ENCODE peak calls at places on chromosomes 5 and 9, in four cellular contexts. O, M, L and T are unnamed samples.

GRCh38 chr9:120071760-120072159 is 508.2 kb downstream of the CDK5RAP2 start:
- DNase-seq in L (no peak), O (no peak), M (no peak), T (no peak)

GRCh38 chr9:92327283-92327850 is 1.6 kb downstream of the CENPP start:
- DNase-seq in O (no peak), M (no peak), L (no peak), T (no peak)

GRCh38 chr5:52738095-52738506 is 49.6 kb upstream of the ITGA1 start:
- DNase-seq in M (no peak), O (peak), L (peak), T (no peak)

GRCh38 chr9:89179920-89180667 is 1.5 kb upstream of the SHC3 start:
- DNase-seq in L (peak), M (peak), O (peak), T (peak)

GRCh38 chr9:137168907-137169763 is 716 bp downstream of the LRRC26 start:
- DNase-seq in L (peak), M (peak), O (no peak), T (no peak)

GRCh38 chr5:78541058-78541624 is 107.4 kb downstream of the LHFPL2 start:
- DNase-seq in O (no peak), M (no peak), L (no peak), T (no peak)

GRCh38 chr9:99824378-99825157 is 2.9 kb downstream of the NR4A3 start:
- DNase-seq in L (no peak), O (peak), M (peak), T (peak)

GRCh38 chr9:109880276-109881169 is 100.5 kb downstream of the PALM2AKAP2 start:
- DNase-seq in M (peak), O (peak), L (no peak), T (no peak)

GRCh38 chr9:89154651-89155336 is 23.8 kb downstream of the SHC3 start:
- DNase-seq in O (peak), L (peak), M (no peak), T (no peak)

GRCh38 chr5:1537166-1538154 is 13.7 kb upstream of the LPCAT1 start:
- DNase-seq in O (no peak), M (no peak), L (no peak), T (no peak)

GRCh38 chr5:101580591-101580990 is 677.5 kb upstream of the ST8SIA4 start:
- DNase-seq in M (no peak), L (no peak), O (no peak), T (no peak)

GRCh38 chr5:43045236-43045635 is 5.1 kb upstream of the ANXA2R start:
- DNase-seq in O (no peak), M (no peak), L (no peak), T (no peak)

GRCh38 chr5:135266301-135266630 is 132.8 kb downstream of the MACROH2A1 start:
- DNase-seq in O (no peak), M (no peak), L (no peak), T (no peak)

GRCh38 chr9:1018121-1018520 is 32.0 kb upstream of the DMRT2 start:
- DNase-seq in O (peak), M (no peak), L (no peak), T (no peak)

GRCh38 chr9:88985616-88986015 is 5.7 kb upstream of the S1PR3 start:
- DNase-seq in O (no peak), M (no peak), L (no peak), T (no peak)

GRCh38 chr9:135669616-135670285 is 6.6 kb downstream of the LCN9 start:
- DNase-seq in M (no peak), L (no peak), O (no peak), T (no peak)

GRCh38 chr5:62494772-62495171 is 82.2 kb downstream of the IPO11 start:
- DNase-seq in M (peak), O (no peak), L (no peak), T (no peak)

GRCh38 chr5:39355324-39355723 is 9.0 kb downstream of the C9 start:
- DNase-seq in O (no peak), L (peak), M (no peak), T (no peak)

GRCh38 chr9:16825971-16826370 is 44.5 kb downstream of the BNC2 start:
- DNase-seq in M (no peak), L (peak), O (peak), T (no peak)

GRCh38 chr9:16825364-16825763 is 45.1 kb downstream of the BNC2 start:
- DNase-seq in O (peak), L (peak), M (no peak), T (no peak)

GRCh38 chr9:16821344-16821743 is 49.1 kb downstream of the BNC2 start:
- DNase-seq in L (no peak), O (no peak), M (no peak), T (no peak)

GRCh38 chr9:16828335-16829281 is 41.9 kb downstream of the BNC2 start:
- DNase-seq in L (peak), M (no peak), O (peak), T (peak)

DNA sequence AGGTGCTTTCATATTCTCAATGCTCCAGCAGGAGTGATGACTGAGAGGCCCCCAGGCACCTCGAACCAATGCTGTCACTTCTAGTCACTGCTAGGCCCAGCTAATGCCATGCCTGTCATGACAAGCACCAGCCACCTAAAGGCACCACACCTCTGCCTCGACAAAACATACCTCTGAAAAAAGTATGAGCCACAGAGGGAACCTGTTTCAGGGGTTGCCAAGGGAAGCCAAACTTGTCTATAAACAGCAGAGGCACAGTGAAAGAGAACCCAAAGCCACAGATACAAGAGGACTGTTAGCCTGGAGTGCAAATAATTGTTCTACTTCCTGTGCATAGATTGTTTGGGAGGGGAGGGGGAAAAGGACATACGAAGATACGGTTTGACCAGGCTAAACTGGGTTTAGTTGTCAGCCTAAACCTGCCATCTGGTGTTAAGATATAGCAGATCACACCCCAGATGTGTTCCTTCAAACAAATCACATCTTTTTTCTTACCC is 45.9 kb downstream of the BNC2 start:
- DNase-seq in O (peak), L (no peak), M (no peak), T (no peak)
- TF ChIP-seq CTCF in O (peak), L (no peak), M (no peak), T (peak)

DNA sequence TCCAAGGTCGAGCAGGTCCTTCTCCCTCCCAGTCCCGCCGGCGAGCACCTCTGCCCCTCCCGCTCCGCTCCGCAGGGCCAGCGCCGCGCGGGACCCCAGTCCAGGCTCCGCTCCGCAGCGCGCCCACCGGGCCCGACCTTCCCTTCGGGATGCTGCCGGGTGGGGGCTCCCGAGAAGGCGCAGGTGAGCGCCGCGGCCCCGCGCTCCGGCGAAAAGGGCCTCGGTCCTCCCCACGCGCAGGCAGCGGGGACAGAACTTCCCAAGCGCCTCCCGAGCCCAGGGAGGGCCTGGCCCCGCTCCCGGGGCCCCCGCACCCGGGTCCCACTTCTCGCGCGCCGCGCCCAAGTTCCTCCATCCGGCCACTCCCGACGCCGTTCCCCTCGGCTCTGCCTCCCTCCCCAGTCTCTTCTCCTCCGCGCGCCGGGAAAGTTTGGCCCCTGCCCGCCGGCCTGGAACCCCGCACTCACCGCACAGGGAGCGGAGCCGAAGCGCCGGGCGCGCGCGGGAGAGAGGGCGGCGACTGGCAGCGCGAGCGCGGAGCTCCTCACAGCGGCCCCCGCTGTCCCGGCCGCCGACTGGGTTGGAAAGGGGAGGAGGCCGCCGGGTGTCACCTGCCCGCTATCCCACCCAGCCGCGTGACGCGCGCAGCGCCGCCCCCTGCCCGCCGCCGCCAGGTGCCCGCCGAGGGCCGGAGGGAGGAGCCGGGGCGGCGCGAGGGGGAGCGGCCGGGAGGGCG is at the start of gene ELOVL7:
- DNase-seq in O (no peak), L (peak), M (peak), T (peak)
- TF ChIP-seq CTCF in O (peak), L (peak), M (peak), T (peak)

GRCh38 chr5:114360362-114360761 is 1.5 kb upstream of the KCNN2 start:
- DNase-seq in L (no peak), M (no peak), O (no peak), T (no peak)
- TF ChIP-seq CTCF in L (no peak), M (no peak), O (no peak), T (no peak)

GRCh38 chr5:80480354-80480753 is 7.5 kb upstream of the FAM151B start:
- DNase-seq in M (no peak), L (no peak), O (no peak), T (no peak)

GRCh38 chr5:80479713-80480112 is 8.2 kb upstream of the FAM151B start:
- DNase-seq in O (no peak), M (no peak), L (no peak), T (no peak)

GRCh38 chr5:80483636-80484232 is 4.2 kb upstream of the FAM151B start:
- DNase-seq in O (no peak), M (no peak), L (no peak), T (no peak)

DNA sequence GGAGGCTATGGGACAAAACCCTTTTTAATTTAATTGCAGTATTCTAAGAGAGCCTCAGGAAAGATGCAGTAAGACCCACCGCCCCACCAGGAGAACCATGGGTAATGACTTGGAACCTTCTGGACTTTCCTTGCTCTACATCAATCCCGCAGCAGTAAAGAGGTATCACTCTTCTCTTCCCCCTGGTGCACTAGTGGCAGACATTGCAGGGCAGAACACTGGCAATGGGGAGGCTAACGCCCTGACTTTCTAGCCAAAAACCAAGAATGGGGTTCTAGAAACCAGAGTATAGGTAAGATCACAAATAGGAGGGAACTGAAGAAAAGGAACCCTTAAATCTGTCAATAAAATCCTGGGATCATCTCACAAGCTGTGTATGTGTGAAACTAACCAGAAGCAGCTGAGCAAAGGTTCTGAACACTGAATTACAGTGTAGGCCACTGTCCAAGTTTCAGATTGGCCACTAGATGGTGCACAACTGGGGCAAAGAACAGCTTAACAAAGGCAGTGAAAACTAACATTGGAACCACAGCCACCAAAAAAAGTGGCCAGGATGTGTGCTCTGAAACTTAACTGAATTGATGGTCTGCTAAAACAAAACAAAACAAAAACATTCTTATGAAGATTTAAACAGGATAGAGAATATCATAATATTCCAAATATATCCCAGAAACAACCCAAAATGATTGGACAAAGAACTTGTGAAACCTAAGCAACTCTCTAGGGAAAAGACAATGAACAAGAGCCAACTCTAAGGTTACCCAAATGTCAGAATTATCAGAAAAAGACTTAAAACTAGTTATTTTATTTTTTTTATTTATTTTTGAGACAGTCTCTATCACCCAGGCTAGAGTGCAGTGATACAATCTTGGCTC is 6.6 kb upstream of the FAM151B start:
- DNase-seq in O (peak), L (peak), M (peak), T (peak)
- TF ChIP-seq CTCF in O (peak), L (peak), M (peak), T (peak)

DNA sequence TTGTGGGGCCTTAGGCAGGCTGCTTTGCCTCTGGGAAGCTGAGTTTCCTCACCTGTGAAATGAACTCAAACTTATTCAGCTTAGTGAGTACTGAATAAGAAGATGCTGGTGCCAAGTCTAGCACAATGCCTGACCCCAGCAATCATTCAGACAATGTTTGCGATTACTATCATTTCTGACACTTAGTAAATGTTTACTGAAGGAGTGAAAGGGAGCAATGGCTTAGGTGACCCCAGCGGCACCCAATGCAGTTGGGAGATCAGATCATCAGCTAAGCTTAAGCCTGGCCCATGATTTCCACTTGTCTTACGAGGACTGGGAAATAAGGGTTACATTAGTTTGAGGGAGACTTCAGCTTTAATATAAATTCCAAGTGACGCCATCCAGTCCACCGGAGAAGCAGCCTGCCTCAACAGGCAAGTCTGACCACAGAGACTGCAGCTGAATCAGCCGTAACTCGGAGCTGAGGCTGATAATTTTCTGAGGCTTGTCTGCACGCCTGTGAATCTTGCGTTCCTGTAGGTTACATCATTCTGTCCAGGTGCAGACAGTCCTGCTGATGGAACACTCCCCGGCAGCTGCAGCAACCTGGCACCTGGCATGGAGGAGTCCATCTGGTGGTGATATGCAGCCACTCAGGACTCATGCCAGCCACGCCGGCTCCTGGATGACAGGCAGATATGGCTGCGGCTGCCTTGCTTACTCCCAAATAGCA is 34.8 kb upstream of the FGF1 start:
- DNase-seq in L (no peak), O (no peak), M (no peak), T (no peak)
- TF ChIP-seq CTCF in L (no peak), O (no peak), M (no peak), T (no peak)

GRCh38 chr5:71974165-71974564 is 133.1 kb upstream of the MAP1B start:
- DNase-seq in M (no peak), L (no peak), O (no peak), T (no peak)
- TF ChIP-seq CTCF in M (no peak), L (no peak), O (no peak), T (no peak)